ENCODE peak calls at places on chromosomes 6 and 20, in five cellular contexts. One of them, this sample, is unnamed.

GRCh38 chr6:829646-830045 is 136.7 kb upstream of the EXOC2 start:
- DNase-seq in NCI-H226: no peak
- DNase-seq in ovary: no peak
- DNase-seq in NCI-H1092 treated with DMSO at 0.1 percent for 48 hours: no peak
- DNase-seq in activated CD8-positive, alpha-beta memory T cell treated with anti-CD3 and anti-CD28 coated beads for 24 hours: no peak
- DNase-seq in this sample: no peak

GRCh38 chr6:41371461-41371991 is 36.1 kb downstream of the NCR2 start:
- DNase-seq in NCI-H226: no peak
- DNase-seq in ovary: no peak
- DNase-seq in NCI-H1092 treated with DMSO at 0.1 percent for 48 hours: no peak
- DNase-seq in activated CD8-positive, alpha-beta memory T cell treated with anti-CD3 and anti-CD28 coated beads for 24 hours: peak; percentile 60
- DNase-seq in this sample: no peak

GRCh38 chr6:13803581-13803980 is 10.8 kb downstream of the MCUR1 start:
- DNase-seq in NCI-H226: no peak
- DNase-seq in ovary: no peak
- DNase-seq in NCI-H1092 treated with DMSO at 0.1 percent for 48 hours: no peak
- DNase-seq in activated CD8-positive, alpha-beta memory T cell treated with anti-CD3 and anti-CD28 coated beads for 24 hours: no peak
- DNase-seq in this sample: no peak

GRCh38 chr6:43739642-43740091 is 30.3 kb upstream of the VEGFA start:
- DNase-seq in NCI-H226: no peak
- DNase-seq in ovary: no peak
- DNase-seq in NCI-H1092 treated with DMSO at 0.1 percent for 48 hours: no peak
- DNase-seq in activated CD8-positive, alpha-beta memory T cell treated with anti-CD3 and anti-CD28 coated beads for 24 hours: no peak
- DNase-seq in this sample: no peak

GRCh38 chr6:117008618-117009017 is 131.6 kb downstream of the RFX6 start:
- DNase-seq in NCI-H226: no peak
- DNase-seq in ovary: no peak
- DNase-seq in NCI-H1092 treated with DMSO at 0.1 percent for 48 hours: no peak
- DNase-seq in activated CD8-positive, alpha-beta memory T cell treated with anti-CD3 and anti-CD28 coated beads for 24 hours: no peak
- DNase-seq in this sample: no peak

GRCh38 chr6:15036690-15037245 is 209.1 kb upstream of the JARID2 start:
- DNase-seq in NCI-H226: no peak
- DNase-seq in ovary: no peak
- DNase-seq in NCI-H1092 treated with DMSO at 0.1 percent for 48 hours: peak; percentile 2
- DNase-seq in activated CD8-positive, alpha-beta memory T cell treated with anti-CD3 and anti-CD28 coated beads for 24 hours: no peak
- DNase-seq in this sample: no peak

GRCh38 chr20:25014816-25015215 is 22.3 kb upstream of the APMAP start:
- DNase-seq in NCI-H226: no peak
- DNase-seq in ovary: no peak
- DNase-seq in NCI-H1092 treated with DMSO at 0.1 percent for 48 hours: no peak
- DNase-seq in activated CD8-positive, alpha-beta memory T cell treated with anti-CD3 and anti-CD28 coated beads for 24 hours: no peak
- DNase-seq in this sample: peak; percentile 54

GRCh38 chr6:79335133-79335674 is 100.7 kb upstream of the HMGN3 start:
- DNase-seq in NCI-H226: no peak
- DNase-seq in ovary: no peak
- DNase-seq in NCI-H1092 treated with DMSO at 0.1 percent for 48 hours: no peak
- DNase-seq in activated CD8-positive, alpha-beta memory T cell treated with anti-CD3 and anti-CD28 coated beads for 24 hours: no peak
- DNase-seq in this sample: no peak

GRCh38 chr20:11180186-11180585 is 506.4 kb upstream of the JAG1 start:
- DNase-seq in NCI-H226: no peak
- DNase-seq in ovary: no peak
- DNase-seq in NCI-H1092 treated with DMSO at 0.1 percent for 48 hours: no peak
- DNase-seq in activated CD8-positive, alpha-beta memory T cell treated with anti-CD3 and anti-CD28 coated beads for 24 hours: no peak
- DNase-seq in this sample: no peak

This sample was measured in chondrocyte.